ENCODE peak calls at places on chromosomes 11 and 22, in five cellular contexts. T is right lobe of liver, M is psoas muscle, S is heart left ventricle, R is ovary. K is an unnamed sample.

GRCh38 chr11:129141748-129142475 is 50.2 kb downstream of the ARHGAP32 start:
- DNase-seq in T (peak; percentile 55), M (no peak), S (no peak), R (no peak), K (no peak)

GRCh38 chr11:134632347-134633119 is 220.5 kb upstream of the B3GAT1 start:
- DNase-seq in T (no peak), M (no peak), S (no peak), R (no peak), K (no peak)

GRCh38 chr11:71097506-71098240 is 154.7 kb downstream of the SHANK2 start:
- DNase-seq in T (no peak), M (no peak), S (no peak), R (no peak), K (no peak)

GRCh38 chr11:112195906-112196305 is 20.6 kb downstream of the BCO2 start:
- DNase-seq in T (no peak), M (no peak), S (no peak), R (no peak), K (no peak)

GRCh38 chr11:61616443-61616842 is 35.6 kb upstream of the SYT7 start:
- DNase-seq in T (no peak), M (no peak), S (no peak), R (no peak), K (no peak)

GRCh38 chr11:2462986-2463765 is 18.4 kb downstream of the KCNQ1 start:
- DNase-seq in T (no peak), M (no peak), S (peak; percentile 89), R (no peak), K (no peak)

GRCh38 chr11:457071-457760 is 7.1 kb downstream of the PTDSS2 start:
- DNase-seq in T (no peak), M (no peak), S (no peak), R (no peak), K (peak; percentile 22)

GRCh38 chr11:61711493-61711892 is 31.3 kb downstream of the DAGLA start:
- DNase-seq in T (no peak), M (no peak), S (no peak), R (no peak), K (no peak)

GRCh38 chr11:72736452-72737069 is 15.6 kb downstream of the ARAP1 start:
- DNase-seq in T (no peak), M (peak; percentile 48), S (peak; percentile 67), R (no peak), K (peak; percentile 78)

GRCh38 chr11:13247606-13248320 is 29.8 kb upstream of the BMAL1 start:
- DNase-seq in T (no peak), M (no peak), S (no peak), R (no peak), K (no peak)

GRCh38 chr22:35630387-35630793 is 13.3 kb upstream of the MB start:
- DNase-seq in T (no peak), M (no peak), S (no peak), R (no peak), K (no peak)

GRCh38 chr22:30195245-30196140 is 51.1 kb downstream of the LIF start:
- DNase-seq in T (no peak), M (no peak), S (no peak), R (no peak), K (no peak)

GRCh38 chr22:33573479-33573878 is 346.8 kb downstream of the LARGE1 start:
- DNase-seq in T (no peak), M (no peak), S (no peak), R (no peak), K (no peak)

GRCh38 chr11:72239849-72240460 is 4.0 kb downstream of the PHOX2A start:
- DNase-seq in T (peak; percentile 47), M (peak; percentile 67), S (peak; percentile 71), R (peak; percentile 67), K (no peak)

GRCh38 chr11:72012897-72013721 is 14.4 kb downstream of the IL18BP start:
- DNase-seq in T (peak; percentile 70), M (peak; percentile 76), S (peak; percentile 90), R (peak; percentile 74), K (no peak)

GRCh38 chr22:50605349-50606074 is 4.9 kb downstream of the MAPK8IP2 start:
- DNase-seq in T (no peak), M (no peak), S (no peak), R (no peak), K (no peak)

GRCh38 chr11:121416909-121417567 is 35.1 kb upstream of the SORL1 start:
- DNase-seq in T (peak; percentile 93), M (peak; percentile 75), S (peak; percentile 88), R (peak; percentile 77), K (peak; percentile 58)

DNA sequence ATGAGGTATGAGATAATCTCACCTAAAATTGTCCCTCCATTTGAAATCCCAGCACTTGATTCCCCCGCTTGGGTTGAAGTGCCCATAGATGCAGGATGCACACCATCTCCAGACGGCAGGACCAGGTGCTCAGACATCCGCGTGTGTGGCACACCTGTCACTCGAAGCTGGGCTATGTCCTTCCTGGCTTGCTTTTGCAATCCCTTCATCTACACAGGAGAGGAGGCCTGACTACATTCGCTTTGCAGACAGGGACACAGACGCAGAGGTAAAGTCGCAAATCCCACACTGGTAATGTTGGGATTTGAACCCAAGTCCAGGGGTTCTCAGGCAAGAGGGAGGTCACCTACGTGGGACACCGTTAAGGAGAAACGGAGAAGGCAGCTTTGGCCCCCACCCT is 7.2 kb upstream of the CYTH4 start:
- DNase-seq in T (no peak), M (no peak), S (no peak), R (no peak), K (no peak)
- H3K4me3 ChIP-seq in T (no peak overlapping the region), M (no peak overlapping the region), S (no peak overlapping the region), R (no peak overlapping the region), K (no peak overlapping the region)

DNA sequence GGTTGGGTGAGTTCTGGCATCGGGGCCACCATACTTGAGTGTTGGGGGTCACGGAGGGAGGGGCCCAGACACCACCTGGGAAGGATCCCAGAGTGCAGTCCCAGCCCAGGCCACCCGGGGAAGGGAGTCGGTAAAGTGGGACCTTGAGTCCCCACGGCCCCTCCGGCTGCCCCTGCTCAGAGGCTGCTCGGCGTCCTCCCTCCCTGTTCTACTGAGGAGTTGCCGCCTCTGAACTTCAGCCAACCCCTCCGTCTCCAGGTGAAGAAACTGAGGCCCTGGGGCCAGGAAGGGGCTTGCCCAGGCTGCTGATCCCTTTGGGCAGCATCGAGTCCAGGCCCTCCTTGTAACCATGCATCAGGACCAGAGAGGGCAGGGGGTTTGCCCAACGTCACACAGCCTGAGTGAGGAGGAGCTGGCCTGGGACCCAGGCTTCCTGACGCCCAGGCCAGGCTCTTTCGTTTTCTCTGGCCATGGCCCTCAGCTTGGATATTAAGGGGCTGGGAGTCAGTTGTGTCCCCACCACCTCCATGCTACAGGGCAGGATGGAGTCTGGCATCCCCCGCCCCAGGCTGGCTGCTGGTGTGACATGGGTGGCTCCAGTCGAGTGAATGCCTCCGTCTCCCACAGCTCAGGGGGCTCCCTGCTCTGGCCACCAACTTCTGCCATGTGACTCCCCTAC is 1.3 kb downstream of the PARVG start:
- DNase-seq in T (no peak), M (no peak), S (no peak), R (no peak), K (no peak)
- H3K4me3 ChIP-seq in T (peak overlapping the region; percentile 38), M (peak overlapping the region; percentile 36), S (peak overlapping the region; percentile 47), R (no peak overlapping the region), K (peak overlapping the region; percentile 95)

GRCh38 chr11:118151421-118151820 is 1.2 kb downstream of the SCN4B start:
- DNase-seq in T (no peak), M (no peak), S (no peak), R (no peak), K (no peak)
- H3K4me3 ChIP-seq in T (no peak overlapping the region), M (peak overlapping the region; percentile 70), S (peak overlapping the region; percentile 72), R (no peak overlapping the region), K (no peak overlapping the region)

GRCh38 chr22:37765498-37765897 is 42.2 kb upstream of the GCAT start:
- DNase-seq in T (no peak), M (no peak), S (no peak), R (no peak), K (no peak)

GRCh38 chr22:37769056-37769455 is 38.7 kb upstream of the GCAT start:
- DNase-seq in T (no peak), M (no peak), S (no peak), R (no peak), K (no peak)

GRCh38 chr22:37765953-37766566 is 41.7 kb upstream of the GCAT start:
- DNase-seq in T (no peak), M (no peak), S (no peak), R (no peak), K (no peak)

GRCh38 chr22:37771081-37771480 is 36.7 kb upstream of the GCAT start:
- DNase-seq in T (no peak), M (no peak), S (no peak), R (no peak), K (no peak)

DNA sequence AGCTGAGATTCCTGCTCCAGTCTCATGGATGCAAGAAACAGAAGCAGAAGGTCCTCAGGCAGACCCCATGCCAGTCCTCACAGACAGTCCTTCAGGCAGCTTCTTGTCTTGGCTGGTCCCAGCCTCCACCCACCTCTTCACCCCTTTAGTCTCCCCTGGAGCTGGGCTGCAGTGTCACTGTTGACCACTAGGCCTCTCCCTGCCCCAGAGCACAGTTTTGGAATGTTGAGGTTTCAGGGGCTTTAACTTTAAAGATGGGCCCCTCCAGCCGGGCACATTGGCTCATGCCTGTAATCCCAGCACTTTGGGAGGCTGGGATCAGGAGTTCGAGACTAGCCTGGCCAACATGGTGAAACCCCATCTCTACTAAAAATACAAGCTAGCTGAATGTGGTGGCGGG is 39.5 kb upstream of the GCAT start:
- DNase-seq in T (no peak), M (no peak), S (no peak), R (no peak), K (no peak)
- H3K4me3 ChIP-seq in T (no peak overlapping the region), M (no peak overlapping the region), S (no peak overlapping the region), R (no peak overlapping the region), K (no peak overlapping the region)

GRCh38 chr22:48488611-48489456 is 1338.8 kb downstream of the BRD1 start:
- DNase-seq in T (peak; percentile 35), M (no peak), S (no peak), R (peak; percentile 55), K (no peak)
- H3K4me3 ChIP-seq in T (no peak overlapping the region), M (no peak overlapping the region), S (no peak overlapping the region), R (no peak overlapping the region), K (no peak overlapping the region)

GRCh38 chr11:67409781-67410368 is 5.6 kb upstream of the CARNS1 start:
- DNase-seq in T (no peak), M (no peak), S (no peak), R (no peak), K (no peak)
- H3K4me3 ChIP-seq in T (no peak overlapping the region), M (no peak overlapping the region), S (peak overlapping the region; percentile 21), R (no peak overlapping the region), K (peak overlapping the region; percentile 48)

K was measured in CD4-positive, alpha-beta memory T cell.